ENCODE peak calls at places on chromosomes 3 and 15, in four cellular contexts. One of them, this sample, is unnamed.

GRCh38 chr3:16366581-16366980 is 101.6 kb downstream of the OXNAD1 start:
- DNase-seq in activated CD8-positive, alpha-beta memory T cell treated with anti-CD3 and anti-CD28 coated beads for 24 hours: no peak
- DNase-seq in dermis microvascular lymphatic vessel endothelial cell: no peak
- DNase-seq in stimulated activated CD8-positive, alpha-beta memory T cell treated with anti-CD3 and anti-CD28 coated beads, Interleukin-12 subunit alpha, Interleukin-12 subunit beta, amount 100 ng/mL, for 1 hour: no peak
- DNase-seq in this sample: no peak

GRCh38 chr3:102180291-102180931 is 254.4 kb upstream of the ZPLD1 start:
- DNase-seq in activated CD8-positive, alpha-beta memory T cell treated with anti-CD3 and anti-CD28 coated beads for 24 hours: no peak
- DNase-seq in dermis microvascular lymphatic vessel endothelial cell: peak
- DNase-seq in stimulated activated CD8-positive, alpha-beta memory T cell treated with anti-CD3 and anti-CD28 coated beads, Interleukin-12 subunit alpha, Interleukin-12 subunit beta, amount 100 ng/mL, for 1 hour: no peak
- DNase-seq in this sample: no peak

GRCh38 chr15:35290301-35290721 is 205.2 kb upstream of the NANOGP8 start:
- DNase-seq in activated CD8-positive, alpha-beta memory T cell treated with anti-CD3 and anti-CD28 coated beads for 24 hours: no peak
- DNase-seq in dermis microvascular lymphatic vessel endothelial cell: no peak
- DNase-seq in stimulated activated CD8-positive, alpha-beta memory T cell treated with anti-CD3 and anti-CD28 coated beads, Interleukin-12 subunit alpha, Interleukin-12 subunit beta, amount 100 ng/mL, for 1 hour: no peak
- DNase-seq in this sample: no peak

GRCh38 chr3:170802164-170803151 is 67.5 kb downstream of the RPL22L1 start:
- DNase-seq in activated CD8-positive, alpha-beta memory T cell treated with anti-CD3 and anti-CD28 coated beads for 24 hours: no peak
- DNase-seq in dermis microvascular lymphatic vessel endothelial cell: peak
- DNase-seq in stimulated activated CD8-positive, alpha-beta memory T cell treated with anti-CD3 and anti-CD28 coated beads, Interleukin-12 subunit alpha, Interleukin-12 subunit beta, amount 100 ng/mL, for 1 hour: no peak
- DNase-seq in this sample: no peak

GRCh38 chr15:98881526-98882517 is 125.8 kb downstream of the PGPEP1L start:
- DNase-seq in activated CD8-positive, alpha-beta memory T cell treated with anti-CD3 and anti-CD28 coated beads for 24 hours: no peak
- DNase-seq in dermis microvascular lymphatic vessel endothelial cell: peak
- DNase-seq in stimulated activated CD8-positive, alpha-beta memory T cell treated with anti-CD3 and anti-CD28 coated beads, Interleukin-12 subunit alpha, Interleukin-12 subunit beta, amount 100 ng/mL, for 1 hour: no peak
- DNase-seq in this sample: peak

GRCh38 chr15:73908822-73909122 is 17.5 kb upstream of the LOXL1 start:
- DNase-seq in activated CD8-positive, alpha-beta memory T cell treated with anti-CD3 and anti-CD28 coated beads for 24 hours: no peak
- DNase-seq in dermis microvascular lymphatic vessel endothelial cell: no peak
- DNase-seq in stimulated activated CD8-positive, alpha-beta memory T cell treated with anti-CD3 and anti-CD28 coated beads, Interleukin-12 subunit alpha, Interleukin-12 subunit beta, amount 100 ng/mL, for 1 hour: no peak
- DNase-seq in this sample: no peak

GRCh38 chr3:88149146-88149515 is 628 bp upstream of the C3orf38 start:
- DNase-seq in activated CD8-positive, alpha-beta memory T cell treated with anti-CD3 and anti-CD28 coated beads for 24 hours: no peak
- DNase-seq in dermis microvascular lymphatic vessel endothelial cell: no peak
- DNase-seq in stimulated activated CD8-positive, alpha-beta memory T cell treated with anti-CD3 and anti-CD28 coated beads, Interleukin-12 subunit alpha, Interleukin-12 subunit beta, amount 100 ng/mL, for 1 hour: no peak
- DNase-seq in this sample: no peak

GRCh38 chr3:69665026-69665739 is 74.1 kb upstream of the MITF start:
- DNase-seq in activated CD8-positive, alpha-beta memory T cell treated with anti-CD3 and anti-CD28 coated beads for 24 hours: no peak
- DNase-seq in dermis microvascular lymphatic vessel endothelial cell: peak
- DNase-seq in stimulated activated CD8-positive, alpha-beta memory T cell treated with anti-CD3 and anti-CD28 coated beads, Interleukin-12 subunit alpha, Interleukin-12 subunit beta, amount 100 ng/mL, for 1 hour: no peak
- DNase-seq in this sample: no peak

GRCh38 chr3:5376761-5377160 is 189.3 kb downstream of the EDEM1 start:
- DNase-seq in activated CD8-positive, alpha-beta memory T cell treated with anti-CD3 and anti-CD28 coated beads for 24 hours: no peak
- DNase-seq in dermis microvascular lymphatic vessel endothelial cell: no peak
- DNase-seq in stimulated activated CD8-positive, alpha-beta memory T cell treated with anti-CD3 and anti-CD28 coated beads, Interleukin-12 subunit alpha, Interleukin-12 subunit beta, amount 100 ng/mL, for 1 hour: no peak
- DNase-seq in this sample: no peak

GRCh38 chr15:79028411-79028964 is 62.1 kb downstream of the RASGRF1 start:
- DNase-seq in activated CD8-positive, alpha-beta memory T cell treated with anti-CD3 and anti-CD28 coated beads for 24 hours: peak
- DNase-seq in dermis microvascular lymphatic vessel endothelial cell: peak
- DNase-seq in stimulated activated CD8-positive, alpha-beta memory T cell treated with anti-CD3 and anti-CD28 coated beads, Interleukin-12 subunit alpha, Interleukin-12 subunit beta, amount 100 ng/mL, for 1 hour: no peak
- DNase-seq in this sample: peak

GRCh38 chr15:39427705-39428104 is 153.2 kb upstream of the THBS1 start:
- DNase-seq in activated CD8-positive, alpha-beta memory T cell treated with anti-CD3 and anti-CD28 coated beads for 24 hours: no peak
- DNase-seq in dermis microvascular lymphatic vessel endothelial cell: no peak
- DNase-seq in stimulated activated CD8-positive, alpha-beta memory T cell treated with anti-CD3 and anti-CD28 coated beads, Interleukin-12 subunit alpha, Interleukin-12 subunit beta, amount 100 ng/mL, for 1 hour: no peak
- DNase-seq in this sample: no peak

GRCh38 chr3:41356775-41357174 is 157.5 kb downstream of the CTNNB1 start:
- DNase-seq in activated CD8-positive, alpha-beta memory T cell treated with anti-CD3 and anti-CD28 coated beads for 24 hours: no peak
- DNase-seq in dermis microvascular lymphatic vessel endothelial cell: no peak
- DNase-seq in stimulated activated CD8-positive, alpha-beta memory T cell treated with anti-CD3 and anti-CD28 coated beads, Interleukin-12 subunit alpha, Interleukin-12 subunit beta, amount 100 ng/mL, for 1 hour: no peak
- DNase-seq in this sample: no peak

GRCh38 chr15:85771781-85772445 is 22.8 kb downstream of the KLHL25 start:
- DNase-seq in activated CD8-positive, alpha-beta memory T cell treated with anti-CD3 and anti-CD28 coated beads for 24 hours: no peak
- DNase-seq in dermis microvascular lymphatic vessel endothelial cell: no peak
- DNase-seq in stimulated activated CD8-positive, alpha-beta memory T cell treated with anti-CD3 and anti-CD28 coated beads, Interleukin-12 subunit alpha, Interleukin-12 subunit beta, amount 100 ng/mL, for 1 hour: no peak
- DNase-seq in this sample: no peak

GRCh38 chr3:153293222-153293621 is 131.2 kb downstream of the RAP2B start:
- DNase-seq in activated CD8-positive, alpha-beta memory T cell treated with anti-CD3 and anti-CD28 coated beads for 24 hours: no peak
- DNase-seq in dermis microvascular lymphatic vessel endothelial cell: no peak
- DNase-seq in stimulated activated CD8-positive, alpha-beta memory T cell treated with anti-CD3 and anti-CD28 coated beads, Interleukin-12 subunit alpha, Interleukin-12 subunit beta, amount 100 ng/mL, for 1 hour: no peak
- DNase-seq in this sample: no peak

GRCh38 chr15:39365161-39365560 is 215.7 kb upstream of the THBS1 start:
- DNase-seq in activated CD8-positive, alpha-beta memory T cell treated with anti-CD3 and anti-CD28 coated beads for 24 hours: no peak
- DNase-seq in dermis microvascular lymphatic vessel endothelial cell: peak
- DNase-seq in stimulated activated CD8-positive, alpha-beta memory T cell treated with anti-CD3 and anti-CD28 coated beads, Interleukin-12 subunit alpha, Interleukin-12 subunit beta, amount 100 ng/mL, for 1 hour: no peak
- DNase-seq in this sample: no peak